ENCODE peak calls at places on chromosomes 11 and 22, in six cellular contexts. One of them, this sample, is unnamed.
A peak's percentile ranks its signal among the peaks of the same experiment; 100 is the strongest.

GRCh38 chr11:60378359-60378758 is at the start of gene MS4A7:
- DNase-seq in NCI-H69: peak; percentile 7
- DNase-seq in BJ: no peak
- DNase-seq in breast epithelium: no peak
- DNase-seq in ELR: no peak
- DNase-seq in OCI-LY7: peak; percentile 89
- DNase-seq in this sample: no peak

GRCh38 chr11:9459573-9460321 is 1.1 kb upstream of the ZNF143 start:
- DNase-seq in NCI-H69: peak; percentile 65
- DNase-seq in BJ: peak; percentile 15
- DNase-seq in breast epithelium: no peak
- DNase-seq in ELR: peak; percentile 61
- DNase-seq in OCI-LY7: peak; percentile 60
- DNase-seq in this sample: peak; percentile 41

GRCh38 chr22:49826603-49827306 is 918 bp downstream of the BRD1 start:
- DNase-seq in NCI-H69: peak; percentile 66
- DNase-seq in BJ: no peak
- DNase-seq in breast epithelium: peak; percentile 52
- DNase-seq in ELR: peak; percentile 50
- DNase-seq in OCI-LY7: peak; percentile 64
- DNase-seq in this sample: peak; percentile 51

GRCh38 chr11:88375927-88376470 is 38.5 kb upstream of the CTSC start:
- DNase-seq in NCI-H69: peak; percentile 22
- DNase-seq in BJ: no peak
- DNase-seq in breast epithelium: no peak
- DNase-seq in ELR: no peak
- DNase-seq in OCI-LY7: no peak
- DNase-seq in this sample: peak; percentile 37

GRCh38 chr11:47858169-47858543 is 10.0 kb upstream of the NUP160 start:
- DNase-seq in NCI-H69: no peak
- DNase-seq in BJ: peak; percentile 43
- DNase-seq in breast epithelium: no peak
- DNase-seq in ELR: peak; percentile 90
- DNase-seq in OCI-LY7: no peak
- DNase-seq in this sample: no peak

GRCh38 chr22:49659281-49659923 is 168.3 kb downstream of the BRD1 start:
- DNase-seq in NCI-H69: no peak
- DNase-seq in BJ: no peak
- DNase-seq in breast epithelium: no peak
- DNase-seq in ELR: no peak
- DNase-seq in OCI-LY7: no peak
- DNase-seq in this sample: no peak

GRCh38 chr11:42947405-42947804 is 364.4 kb upstream of the API5 start:
- DNase-seq in NCI-H69: no peak
- DNase-seq in BJ: no peak
- DNase-seq in breast epithelium: no peak
- DNase-seq in ELR: no peak
- DNase-seq in OCI-LY7: no peak
- DNase-seq in this sample: no peak

GRCh38 chr22:24236656-24237055 is 8.2 kb downstream of the GGT5 start:
- DNase-seq in NCI-H69: no peak
- DNase-seq in BJ: no peak
- DNase-seq in breast epithelium: no peak
- DNase-seq in ELR: no peak
- DNase-seq in OCI-LY7: no peak
- DNase-seq in this sample: no peak

GRCh38 chr11:19715373-19715772 is 2.7 kb downstream of the NAV2 start:
- DNase-seq in NCI-H69: no peak
- DNase-seq in BJ: peak; percentile 69
- DNase-seq in breast epithelium: no peak
- DNase-seq in ELR: peak; percentile 98
- DNase-seq in OCI-LY7: no peak
- DNase-seq in this sample: no peak

GRCh38 chr11:114774599-114775365 is 96.5 kb downstream of the NXPE2 start:
- DNase-seq in NCI-H69: peak; percentile 81
- DNase-seq in BJ: no peak
- DNase-seq in breast epithelium: no peak
- DNase-seq in ELR: peak; percentile 19
- DNase-seq in OCI-LY7: peak; percentile 40
- DNase-seq in this sample: peak; percentile 90

GRCh38 chr11:13105237-13105844 is 96.2 kb downstream of the RASSF10 start:
- DNase-seq in NCI-H69: peak; percentile 95
- DNase-seq in BJ: no peak
- DNase-seq in breast epithelium: no peak
- DNase-seq in ELR: no peak
- DNase-seq in OCI-LY7: no peak
- DNase-seq in this sample: no peak

GRCh38 chr11:115670538-115671200 is 166.5 kb upstream of the CADM1 start:
- DNase-seq in NCI-H69: peak; percentile 99
- DNase-seq in BJ: no peak
- DNase-seq in breast epithelium: no peak
- DNase-seq in ELR: no peak
- DNase-seq in OCI-LY7: no peak
- DNase-seq in this sample: no peak

GRCh38 chr11:45106006-45106405 is 40.4 kb upstream of the PRDM11 start:
- DNase-seq in NCI-H69: no peak
- DNase-seq in BJ: no peak
- DNase-seq in breast epithelium: peak; percentile 16
- DNase-seq in ELR: no peak
- DNase-seq in OCI-LY7: no peak
- DNase-seq in this sample: no peak

GRCh38 chr11:108713076-108713790 is 48.4 kb downstream of the DDX10 start:
- DNase-seq in NCI-H69: no peak
- DNase-seq in BJ: no peak
- DNase-seq in breast epithelium: no peak
- DNase-seq in ELR: peak; percentile 47
- DNase-seq in OCI-LY7: no peak
- DNase-seq in this sample: no peak

GRCh38 chr11:76648061-76648460 is 22.5 kb downstream of the LRRC32 start:
- DNase-seq in NCI-H69: no peak
- DNase-seq in BJ: no peak
- DNase-seq in breast epithelium: no peak
- DNase-seq in ELR: no peak
- DNase-seq in OCI-LY7: no peak
- DNase-seq in this sample: no peak

GRCh38 chr22:36979511-36979910 is 39.7 kb downstream of the TST start:
- DNase-seq in NCI-H69: no peak
- DNase-seq in BJ: no peak
- DNase-seq in breast epithelium: no peak
- DNase-seq in ELR: no peak
- DNase-seq in OCI-LY7: no peak
- DNase-seq in this sample: no peak

GRCh38 chr11:76919887-76920746 is 59.4 kb downstream of the ACER3 start:
- DNase-seq in NCI-H69: peak; percentile 94
- DNase-seq in BJ: no peak
- DNase-seq in breast epithelium: peak; percentile 73
- DNase-seq in ELR: peak; percentile 87
- DNase-seq in OCI-LY7: peak; percentile 85
- DNase-seq in this sample: peak; percentile 95

GRCh38 chr11:74932169-74932568 is 16.7 kb downstream of the XRRA1 start:
- DNase-seq in NCI-H69: no peak
- DNase-seq in BJ: no peak
- DNase-seq in breast epithelium: no peak
- DNase-seq in ELR: peak; percentile 93
- DNase-seq in OCI-LY7: no peak
- DNase-seq in this sample: no peak

GRCh38 chr11:45662665-45663485 is 2.5 kb downstream of the CHST1 start:
- DNase-seq in NCI-H69: peak; percentile 69
- DNase-seq in BJ: no peak
- DNase-seq in breast epithelium: no peak
- DNase-seq in ELR: peak; percentile 90
- DNase-seq in OCI-LY7: no peak
- DNase-seq in this sample: peak; percentile 44

GRCh38 chr11:96864998-96865397 is 475.2 kb downstream of the JRKL start:
- DNase-seq in NCI-H69: no peak
- DNase-seq in BJ: no peak
- DNase-seq in breast epithelium: no peak
- DNase-seq in ELR: no peak
- DNase-seq in OCI-LY7: no peak
- DNase-seq in this sample: no peak

GRCh38 chr22:50014053-50014501 is 1.5 kb upstream of the IL17REL start:
- DNase-seq in NCI-H69: no peak
- DNase-seq in BJ: no peak
- DNase-seq in breast epithelium: no peak
- DNase-seq in ELR: no peak
- DNase-seq in OCI-LY7: no peak
- DNase-seq in this sample: no peak

GRCh38 chr11:77250881-77251640 is 50.4 kb downstream of the GDPD4 start:
- DNase-seq in NCI-H69: peak; percentile 19
- DNase-seq in BJ: no peak
- DNase-seq in breast epithelium: no peak
- DNase-seq in ELR: peak; percentile 91
- DNase-seq in OCI-LY7: no peak
- DNase-seq in this sample: no peak

GRCh38 chr11:41534861-41535260 is 75.4 kb upstream of the LRRC4C start:
- DNase-seq in NCI-H69: no peak
- DNase-seq in BJ: no peak
- DNase-seq in breast epithelium: no peak
- DNase-seq in ELR: no peak
- DNase-seq in OCI-LY7: no peak
- DNase-seq in this sample: no peak

GRCh38 chr11:2860636-2861035 is 24.9 kb downstream of the CDKN1C start:
- DNase-seq in NCI-H69: no peak
- DNase-seq in BJ: no peak
- DNase-seq in breast epithelium: no peak
- DNase-seq in ELR: peak; percentile 56
- DNase-seq in OCI-LY7: no peak
- DNase-seq in this sample: no peak

This sample was measured in GM23338.